ENCODE peak calls at places on chromosomes 16 and 17, in nine cellular contexts. One of them, this sample, is unnamed. For H3K27me3 and H3K4me1, the result is how much of the 10 kb centered on the place peaks cover.

GRCh38 chr17:36611345-36612072 is 10.1 kb downstream of the MRM1 start:
- DNase-seq in Peyer's patch: no peak
- DNase-seq in neural progenitor cell: no peak
- DNase-seq in heart right ventricle: no peak
- DNase-seq in fibroblast of lung: peak
- DNase-seq in cardiac muscle cell: no peak
- DNase-seq in CD8-positive, alpha-beta memory T cell: no peak
- DNase-seq in mesenchymal stem cell: peak
- DNase-seq in CD8-positive, alpha-beta T cell: no peak
- DNase-seq in this sample: no peak

GRCh38 chr17:14474591-14474990 is 173.7 kb downstream of the HS3ST3B1 start:
- DNase-seq in Peyer's patch: no peak
- DNase-seq in neural progenitor cell: no peak
- DNase-seq in heart right ventricle: no peak
- DNase-seq in fibroblast of lung: no peak
- DNase-seq in cardiac muscle cell: no peak
- DNase-seq in CD8-positive, alpha-beta memory T cell: no peak
- DNase-seq in mesenchymal stem cell: no peak
- DNase-seq in CD8-positive, alpha-beta T cell: no peak
- DNase-seq in this sample: no peak

GRCh38 chr16:57113042-57113453 is 20.7 kb downstream of the CPNE2 start:
- DNase-seq in Peyer's patch: no peak
- DNase-seq in neural progenitor cell: no peak
- DNase-seq in heart right ventricle: no peak
- DNase-seq in fibroblast of lung: peak
- DNase-seq in cardiac muscle cell: no peak
- DNase-seq in CD8-positive, alpha-beta memory T cell: no peak
- DNase-seq in mesenchymal stem cell: peak
- DNase-seq in CD8-positive, alpha-beta T cell: no peak
- DNase-seq in this sample: no peak

GRCh38 chr17:38844261-38844757 is 9.2 kb downstream of the RPL23 start:
- DNase-seq in Peyer's patch: no peak
- DNase-seq in neural progenitor cell: no peak
- DNase-seq in heart right ventricle: no peak
- DNase-seq in fibroblast of lung: peak
- DNase-seq in cardiac muscle cell: no peak
- DNase-seq in CD8-positive, alpha-beta memory T cell: no peak
- DNase-seq in mesenchymal stem cell: peak
- DNase-seq in CD8-positive, alpha-beta T cell: no peak
- DNase-seq in this sample: no peak

GRCh38 chr16:50822671-50823070 is 80.8 kb downstream of the CYLD start:
- DNase-seq in Peyer's patch: no peak
- DNase-seq in neural progenitor cell: no peak
- DNase-seq in heart right ventricle: no peak
- DNase-seq in fibroblast of lung: no peak
- DNase-seq in cardiac muscle cell: no peak
- DNase-seq in CD8-positive, alpha-beta memory T cell: no peak
- DNase-seq in mesenchymal stem cell: no peak
- DNase-seq in CD8-positive, alpha-beta T cell: no peak
- DNase-seq in this sample: no peak

GRCh38 chr17:33871720-33872535 is 383.2 kb upstream of the CCL2 start:
- DNase-seq in Peyer's patch: no peak
- DNase-seq in neural progenitor cell: no peak
- DNase-seq in heart right ventricle: no peak
- DNase-seq in fibroblast of lung: peak
- DNase-seq in cardiac muscle cell: no peak
- DNase-seq in CD8-positive, alpha-beta memory T cell: no peak
- DNase-seq in mesenchymal stem cell: no peak
- DNase-seq in CD8-positive, alpha-beta T cell: no peak
- DNase-seq in this sample: no peak

GRCh38 chr17:51322390-51323029 is 62.2 kb downstream of the UTP18 start:
- DNase-seq in Peyer's patch: no peak
- DNase-seq in neural progenitor cell: peak
- DNase-seq in heart right ventricle: no peak
- DNase-seq in fibroblast of lung: peak
- DNase-seq in cardiac muscle cell: peak
- DNase-seq in CD8-positive, alpha-beta memory T cell: no peak
- DNase-seq in mesenchymal stem cell: no peak
- DNase-seq in CD8-positive, alpha-beta T cell: no peak
- DNase-seq in this sample: no peak

GRCh38 chr17:43211480-43212402 is at the start of gene TMEM106A:
- DNase-seq in Peyer's patch: peak
- DNase-seq in neural progenitor cell: peak
- DNase-seq in heart right ventricle: peak
- DNase-seq in fibroblast of lung: peak
- DNase-seq in cardiac muscle cell: peak
- DNase-seq in CD8-positive, alpha-beta memory T cell: peak
- DNase-seq in mesenchymal stem cell: peak
- DNase-seq in CD8-positive, alpha-beta T cell: peak
- DNase-seq in this sample: peak

GRCh38 chr16:28317040-28317880 is 24.9 kb downstream of the SBK1 start:
- DNase-seq in Peyer's patch: peak
- DNase-seq in neural progenitor cell: peak
- DNase-seq in heart right ventricle: peak
- DNase-seq in fibroblast of lung: peak
- DNase-seq in cardiac muscle cell: peak
- DNase-seq in CD8-positive, alpha-beta memory T cell: peak
- DNase-seq in mesenchymal stem cell: peak
- DNase-seq in CD8-positive, alpha-beta T cell: peak
- DNase-seq in this sample: peak

GRCh38 chr16:84672276-84673202 is 24.2 kb downstream of the KLHL36 start:
- DNase-seq in Peyer's patch: peak
- DNase-seq in neural progenitor cell: peak
- DNase-seq in heart right ventricle: peak
- DNase-seq in fibroblast of lung: peak
- DNase-seq in cardiac muscle cell: peak
- DNase-seq in CD8-positive, alpha-beta memory T cell: peak
- DNase-seq in mesenchymal stem cell: peak
- DNase-seq in CD8-positive, alpha-beta T cell: peak
- DNase-seq in this sample: peak

GRCh38 chr16:80852261-80852872 is 48.0 kb upstream of the CDYL2 start:
- DNase-seq in Peyer's patch: no peak
- DNase-seq in neural progenitor cell: peak
- DNase-seq in heart right ventricle: no peak
- DNase-seq in fibroblast of lung: peak
- DNase-seq in cardiac muscle cell: peak
- DNase-seq in CD8-positive, alpha-beta memory T cell: no peak
- DNase-seq in mesenchymal stem cell: no peak
- DNase-seq in CD8-positive, alpha-beta T cell: no peak
- DNase-seq in this sample: peak

GRCh38 chr16:13055480-13055879 is 154.1 kb downstream of the SHISA9 start:
- DNase-seq in Peyer's patch: no peak
- DNase-seq in neural progenitor cell: no peak
- DNase-seq in heart right ventricle: no peak
- DNase-seq in fibroblast of lung: no peak
- DNase-seq in cardiac muscle cell: no peak
- DNase-seq in CD8-positive, alpha-beta memory T cell: no peak
- DNase-seq in mesenchymal stem cell: no peak
- DNase-seq in CD8-positive, alpha-beta T cell: no peak
- DNase-seq in this sample: no peak

GRCh38 chr17:31566247-31566991 is 174.9 kb downstream of the RAB11FIP4 start:
- DNase-seq in Peyer's patch: no peak
- DNase-seq in neural progenitor cell: no peak
- DNase-seq in heart right ventricle: no peak
- DNase-seq in fibroblast of lung: no peak
- DNase-seq in cardiac muscle cell: no peak
- DNase-seq in CD8-positive, alpha-beta memory T cell: no peak
- DNase-seq in mesenchymal stem cell: no peak
- DNase-seq in CD8-positive, alpha-beta T cell: no peak
- DNase-seq in this sample: no peak

GRCh38 chr17:81859906-81860755 is at the start of gene P4HB:
- DNase-seq in Peyer's patch: no peak
- DNase-seq in neural progenitor cell: no peak
- DNase-seq in heart right ventricle: peak
- DNase-seq in fibroblast of lung: no peak
- DNase-seq in cardiac muscle cell: no peak
- DNase-seq in CD8-positive, alpha-beta memory T cell: no peak
- DNase-seq in mesenchymal stem cell: no peak
- DNase-seq in CD8-positive, alpha-beta T cell: no peak
- DNase-seq in this sample: no peak

GRCh38 chr16:85746431-85747227 is 4.3 kb downstream of the C16orf74 start:
- DNase-seq in Peyer's patch: peak
- DNase-seq in neural progenitor cell: no peak
- DNase-seq in heart right ventricle: no peak
- DNase-seq in fibroblast of lung: peak
- DNase-seq in cardiac muscle cell: no peak
- DNase-seq in CD8-positive, alpha-beta memory T cell: no peak
- DNase-seq in mesenchymal stem cell: no peak
- DNase-seq in CD8-positive, alpha-beta T cell: no peak
- DNase-seq in this sample: no peak

GRCh38 chr17:68568581-68568980 is 32.6 kb downstream of the FAM20A start:
- DNase-seq in Peyer's patch: no peak
- DNase-seq in neural progenitor cell: no peak
- DNase-seq in heart right ventricle: no peak
- DNase-seq in fibroblast of lung: no peak
- DNase-seq in cardiac muscle cell: no peak
- DNase-seq in CD8-positive, alpha-beta memory T cell: no peak
- DNase-seq in mesenchymal stem cell: no peak
- DNase-seq in CD8-positive, alpha-beta T cell: no peak
- DNase-seq in this sample: no peak

GRCh38 chr17:62933986-62934385 is 32.0 kb upstream of the TANC2 start:
- DNase-seq in Peyer's patch: no peak
- DNase-seq in neural progenitor cell: no peak
- DNase-seq in heart right ventricle: no peak
- DNase-seq in fibroblast of lung: no peak
- DNase-seq in cardiac muscle cell: peak
- DNase-seq in CD8-positive, alpha-beta memory T cell: no peak
- DNase-seq in mesenchymal stem cell: peak
- DNase-seq in CD8-positive, alpha-beta T cell: no peak
- DNase-seq in this sample: no peak

GRCh38 chr16:20291807-20292206 is 35.5 kb downstream of the GP2 start:
- DNase-seq in Peyer's patch: no peak
- DNase-seq in neural progenitor cell: peak
- DNase-seq in heart right ventricle: no peak
- DNase-seq in fibroblast of lung: no peak
- DNase-seq in cardiac muscle cell: no peak
- DNase-seq in CD8-positive, alpha-beta memory T cell: no peak
- DNase-seq in mesenchymal stem cell: no peak
- DNase-seq in CD8-positive, alpha-beta T cell: no peak
- DNase-seq in this sample: no peak

GRCh38 chr16:14564881-14565687 is 65.0 kb downstream of the PARN start:
- DNase-seq in Peyer's patch: no peak
- DNase-seq in neural progenitor cell: no peak
- DNase-seq in heart right ventricle: no peak
- DNase-seq in fibroblast of lung: peak
- DNase-seq in cardiac muscle cell: no peak
- DNase-seq in CD8-positive, alpha-beta memory T cell: no peak
- DNase-seq in mesenchymal stem cell: no peak
- DNase-seq in CD8-positive, alpha-beta T cell: no peak
- DNase-seq in this sample: no peak

GRCh38 chr16:14565688-14566025 is 64.4 kb downstream of the PARN start:
- DNase-seq in Peyer's patch: no peak
- DNase-seq in neural progenitor cell: no peak
- DNase-seq in heart right ventricle: no peak
- DNase-seq in fibroblast of lung: no peak
- DNase-seq in cardiac muscle cell: no peak
- DNase-seq in CD8-positive, alpha-beta memory T cell: no peak
- DNase-seq in mesenchymal stem cell: no peak
- DNase-seq in CD8-positive, alpha-beta T cell: no peak
- DNase-seq in this sample: no peak

GRCh38 chr16:14562691-14563491 is 67.2 kb downstream of the PARN start:
- DNase-seq in Peyer's patch: no peak
- DNase-seq in neural progenitor cell: peak
- DNase-seq in heart right ventricle: no peak
- DNase-seq in fibroblast of lung: peak
- DNase-seq in cardiac muscle cell: peak
- DNase-seq in CD8-positive, alpha-beta memory T cell: no peak
- DNase-seq in mesenchymal stem cell: peak
- DNase-seq in CD8-positive, alpha-beta T cell: no peak
- DNase-seq in this sample: peak

GRCh38 chr16:14566599-14566998 is 63.5 kb downstream of the PARN start:
- DNase-seq in Peyer's patch: no peak
- DNase-seq in neural progenitor cell: no peak
- DNase-seq in heart right ventricle: no peak
- DNase-seq in fibroblast of lung: no peak
- DNase-seq in cardiac muscle cell: no peak
- DNase-seq in CD8-positive, alpha-beta memory T cell: no peak
- DNase-seq in mesenchymal stem cell: no peak
- DNase-seq in CD8-positive, alpha-beta T cell: no peak
- DNase-seq in this sample: no peak

GRCh38 chr16:14564323-14564722 is 65.7 kb downstream of the PARN start:
- DNase-seq in Peyer's patch: no peak
- DNase-seq in neural progenitor cell: no peak
- DNase-seq in heart right ventricle: no peak
- DNase-seq in fibroblast of lung: no peak
- DNase-seq in cardiac muscle cell: no peak
- DNase-seq in CD8-positive, alpha-beta memory T cell: no peak
- DNase-seq in mesenchymal stem cell: no peak
- DNase-seq in CD8-positive, alpha-beta T cell: no peak
- DNase-seq in this sample: no peak
- H3K27ac ChIP-seq in Peyer's patch: peak
- H3K27ac ChIP-seq in neural progenitor cell: peak
- H3K27ac ChIP-seq in heart right ventricle: no peak
- H3K27ac ChIP-seq in fibroblast of lung: no peak
- H3K27ac ChIP-seq in cardiac muscle cell: no peak
- H3K27ac ChIP-seq in CD8-positive, alpha-beta memory T cell: no peak
- H3K27ac ChIP-seq in mesenchymal stem cell: no peak
- H3K27ac ChIP-seq in CD8-positive, alpha-beta T cell: no peak
- H3K27ac ChIP-seq in this sample: no peak

GRCh38 chr17:40888321-40888720 is 3.3 kb upstream of the KRT20 start:
- DNase-seq in Peyer's patch: no peak
- DNase-seq in neural progenitor cell: no peak
- DNase-seq in heart right ventricle: no peak
- DNase-seq in fibroblast of lung: no peak
- DNase-seq in cardiac muscle cell: no peak
- DNase-seq in CD8-positive, alpha-beta memory T cell: no peak
- DNase-seq in mesenchymal stem cell: no peak
- DNase-seq in CD8-positive, alpha-beta T cell: no peak
- DNase-seq in this sample: no peak
- H3K27me3 ChIP-seq in Peyer's patch: under half
- H3K27me3 ChIP-seq in neural progenitor cell: under half
- H3K27me3 ChIP-seq in heart right ventricle: under half
- H3K27me3 ChIP-seq in fibroblast of lung: under half
- H3K27me3 ChIP-seq in cardiac muscle cell: under half
- H3K27me3 ChIP-seq in CD8-positive, alpha-beta memory T cell: under half
- H3K27me3 ChIP-seq in mesenchymal stem cell: under half
- H3K27me3 ChIP-seq in CD8-positive, alpha-beta T cell: under half
- H3K27me3 ChIP-seq in this sample: under half

DNA sequence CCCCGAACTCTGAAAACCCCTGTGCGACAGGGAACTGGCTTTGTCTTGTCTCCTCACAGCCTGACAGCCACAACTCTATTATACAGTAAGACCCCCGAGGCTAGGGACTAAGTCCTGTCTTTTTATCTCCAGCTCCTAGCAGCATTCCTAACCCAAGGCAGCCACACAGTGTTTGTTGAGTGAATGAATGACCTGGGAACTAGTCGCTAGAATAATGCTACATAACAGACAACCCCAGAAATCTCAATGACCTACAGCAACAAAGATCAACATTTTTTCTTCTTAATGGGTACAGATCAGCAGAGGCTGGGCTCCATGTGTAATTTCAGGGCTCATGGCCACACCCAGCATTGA is 71.4 kb upstream of the TNRC6C start:
- DNase-seq in Peyer's patch: no peak
- DNase-seq in neural progenitor cell: no peak
- DNase-seq in heart right ventricle: no peak
- DNase-seq in fibroblast of lung: no peak
- DNase-seq in cardiac muscle cell: no peak
- DNase-seq in CD8-positive, alpha-beta memory T cell: no peak
- DNase-seq in mesenchymal stem cell: no peak
- DNase-seq in CD8-positive, alpha-beta T cell: no peak
- DNase-seq in this sample: no peak
- H3K4me1 ChIP-seq in Peyer's patch: under half
- H3K4me1 ChIP-seq in neural progenitor cell: under half
- H3K4me1 ChIP-seq in heart right ventricle: under half
- H3K4me1 ChIP-seq in fibroblast of lung: under half
- H3K4me1 ChIP-seq in cardiac muscle cell: under half
- H3K4me1 ChIP-seq in CD8-positive, alpha-beta memory T cell: half or more
- H3K4me1 ChIP-seq in mesenchymal stem cell: under half
- H3K4me1 ChIP-seq in CD8-positive, alpha-beta T cell: under half
- H3K4me1 ChIP-seq in this sample: under half

GRCh38 chr16:3999890-4000325 is 116.3 kb downstream of the ADCY9 start:
- DNase-seq in Peyer's patch: no peak
- DNase-seq in neural progenitor cell: no peak
- DNase-seq in heart right ventricle: no peak
- DNase-seq in fibroblast of lung: peak
- DNase-seq in cardiac muscle cell: no peak
- DNase-seq in CD8-positive, alpha-beta memory T cell: no peak
- DNase-seq in mesenchymal stem cell: peak
- DNase-seq in CD8-positive, alpha-beta T cell: no peak
- DNase-seq in this sample: no peak
- H3K27ac ChIP-seq in Peyer's patch: no peak
- H3K27ac ChIP-seq in neural progenitor cell: no peak
- H3K27ac ChIP-seq in heart right ventricle: no peak
- H3K27ac ChIP-seq in fibroblast of lung: peak
- H3K27ac ChIP-seq in cardiac muscle cell: no peak
- H3K27ac ChIP-seq in CD8-positive, alpha-beta memory T cell: no peak
- H3K27ac ChIP-seq in mesenchymal stem cell: no peak
- H3K27ac ChIP-seq in CD8-positive, alpha-beta T cell: no peak
- H3K27ac ChIP-seq in this sample: no peak

This sample was measured in right cardiac atrium.